ENCODE peak calls at places on chromosomes 5 and 9, in four cellular contexts. L is HepG2, O is Panc1, Z is endothelial cell of umbilical vein. N is an unnamed sample.

GRCh38 chr9:136051568-136052432 is 43.3 kb downstream of the NACC2 start:
- DNase-seq in L (peak; percentile 96), O (peak; percentile 64), Z (peak; percentile 96), N (peak; percentile 90)

GRCh38 chr5:99607124-99607523 is 678.3 kb upstream of the CHD1 start:
- DNase-seq in O (no peak), Z (no peak), L (no peak), N (no peak)

GRCh38 chr5:10329808-10330481 is 22.2 kb upstream of the CMBL start:
- DNase-seq in O (no peak), L (no peak), Z (no peak), N (no peak)

GRCh38 chr5:50749181-50749580 is 82.7 kb downstream of the PARP8 start:
- DNase-seq in Z (no peak), O (no peak), L (no peak), N (no peak)

GRCh38 chr9:136160939-136161610 is 42.4 kb upstream of the TMEM250 start:
- DNase-seq in Z (no peak), O (no peak), L (no peak), N (no peak)

GRCh38 chr5:166594552-166594951 is 1696.9 kb upstream of the WWC1 start:
- DNase-seq in O (no peak), Z (no peak), L (no peak), N (no peak)

GRCh38 chr5:72355706-72356299 is 35.6 kb downstream of the PTCD2 start:
- DNase-seq in O (no peak), Z (peak; percentile 69), L (no peak), N (no peak)

GRCh38 chr5:153619706-153620105 is 129.2 kb downstream of the GRIA1 start:
- DNase-seq in O (no peak), Z (peak; percentile 86), L (no peak), N (no peak)

GRCh38 chr9:128675382-128675781 is 13.6 kb upstream of the SET start:
- DNase-seq in L (no peak), O (no peak), Z (no peak), N (no peak)

GRCh38 chr5:133867851-133868545 is 100.4 kb downstream of the C5orf15 start:
- DNase-seq in O (no peak), L (no peak), Z (no peak), N (no peak)

GRCh38 chr9:113712053-113712452 is 164.1 kb upstream of the ZNF618 start:
- DNase-seq in L (no peak), O (no peak), Z (peak; percentile 29), N (peak; percentile 79)

GRCh38 chr9:26463841-26464240 is 428.8 kb downstream of the CAAP1 start:
- DNase-seq in L (no peak), Z (no peak), O (no peak), N (no peak)

GRCh38 chr5:168104811-168105481 is 186.5 kb upstream of the WWC1 start:
- DNase-seq in O (no peak), L (no peak), Z (no peak), N (no peak)

GRCh38 chr5:134006119-134006514 is 1.3 kb upstream of the VDAC1 start:
- DNase-seq in L (no peak), Z (no peak), O (no peak), N (no peak)

GRCh38 chr5:149157330-149157729 is 16.0 kb downstream of the ABLIM3 start:
- DNase-seq in L (no peak), Z (no peak), O (no peak), N (no peak)

GRCh38 chr5:170603578-170604565 is 100.1 kb downstream of the KCNIP1 start:
- DNase-seq in O (no peak), L (peak; percentile 46), Z (peak; percentile 34), N (peak; percentile 25)

GRCh38 chr5:152269533-152269932 is 135.5 kb downstream of the NMUR2 start:
- DNase-seq in O (no peak), L (no peak), Z (no peak), N (no peak)

GRCh38 chr5:135741040-135741439 is 93.4 kb upstream of the SLC25A48 start:
- DNase-seq in Z (no peak), L (no peak), O (no peak), N (no peak)

GRCh38 chr5:1167728-1168709 is 33.4 kb upstream of the SLC6A19 start:
- DNase-seq in Z (peak; percentile 56), O (peak; percentile 61), L (peak; percentile 65), N (peak; percentile 72)

GRCh38 chr5:135429886-135430437 is 17.2 kb downstream of the DCANP1 start:
- DNase-seq in O (no peak), Z (no peak), L (no peak), N (no peak)

GRCh38 chr9:33877727-33878489 is 60.9 kb downstream of the UBE2R2 start:
- DNase-seq in O (no peak), Z (no peak), L (no peak), N (no peak)

GRCh38 chr5:4640793-4641192 is 499.3 kb upstream of the ADAMTS16 start:
- DNase-seq in O (no peak), L (no peak), Z (no peak), N (no peak)

GRCh38 chr5:40385544-40385943 is 294.2 kb upstream of the PTGER4 start:
- DNase-seq in Z (no peak), L (no peak), O (peak; percentile 99), N (no peak)

GRCh38 chr5:43063731-43064171 is 23.6 kb upstream of the ANXA2R start:
- DNase-seq in L (no peak), O (peak; percentile 64), Z (peak; percentile 4), N (no peak)

GRCh38 chr9:95012035-95012708 is 285.7 kb downstream of the AOPEP start:
- DNase-seq in Z (no peak), O (no peak), L (no peak), N (no peak)

GRCh38 chr5:101915559-101915958 is 380.5 kb downstream of the SLCO4C1 start:
- DNase-seq in L (no peak), O (no peak), Z (no peak), N (no peak)
- H3K4me3 ChIP-seq in L (no peak overlapping the region), O (no peak overlapping the region), Z (no peak overlapping the region), N (no peak overlapping the region)

GRCh38 chr5:162324356-162324755 is 256.8 kb downstream of the GABRG2 start:
- DNase-seq in L (no peak), Z (no peak), O (no peak), N (no peak)
- TF ChIP-seq POLR2AphosphoS5 in L (no peak), Z (no peak), O (no peak), N (no peak)

GRCh38 chr9:35269919-35270318 is 108.1 kb downstream of the UNC13B start:
- DNase-seq in O (no peak), L (no peak), Z (peak; percentile 12), N (no peak)
- H3K4me1 ChIP-seq in O (no peaks in the 10 kb centered on the region), L (no peaks in the 10 kb centered on the region), Z (peaks cover 29% of the 10 kb centered on the region), N (peaks cover 17% of the 10 kb centered on the region)

GRCh38 chr5:160370713-160371034 is 248 bp upstream of the C1QTNF2 start:
- DNase-seq in Z (no peak), O (no peak), L (no peak), N (no peak)
- H3K4me3 ChIP-seq in Z (no peak overlapping the region), O (peak overlapping the region; percentile 47), L (no peak overlapping the region), N (peak overlapping the region; percentile 43)

GRCh38 chr9:120927125-120928014 is 774 bp upstream of the TRAF1 start:
- DNase-seq in O (no peak), Z (no peak), L (no peak), N (no peak)
- TF ChIP-seq POLR2AphosphoS5 in O (no peak), Z (no peak), L (no peak), N (no peak)

DNA sequence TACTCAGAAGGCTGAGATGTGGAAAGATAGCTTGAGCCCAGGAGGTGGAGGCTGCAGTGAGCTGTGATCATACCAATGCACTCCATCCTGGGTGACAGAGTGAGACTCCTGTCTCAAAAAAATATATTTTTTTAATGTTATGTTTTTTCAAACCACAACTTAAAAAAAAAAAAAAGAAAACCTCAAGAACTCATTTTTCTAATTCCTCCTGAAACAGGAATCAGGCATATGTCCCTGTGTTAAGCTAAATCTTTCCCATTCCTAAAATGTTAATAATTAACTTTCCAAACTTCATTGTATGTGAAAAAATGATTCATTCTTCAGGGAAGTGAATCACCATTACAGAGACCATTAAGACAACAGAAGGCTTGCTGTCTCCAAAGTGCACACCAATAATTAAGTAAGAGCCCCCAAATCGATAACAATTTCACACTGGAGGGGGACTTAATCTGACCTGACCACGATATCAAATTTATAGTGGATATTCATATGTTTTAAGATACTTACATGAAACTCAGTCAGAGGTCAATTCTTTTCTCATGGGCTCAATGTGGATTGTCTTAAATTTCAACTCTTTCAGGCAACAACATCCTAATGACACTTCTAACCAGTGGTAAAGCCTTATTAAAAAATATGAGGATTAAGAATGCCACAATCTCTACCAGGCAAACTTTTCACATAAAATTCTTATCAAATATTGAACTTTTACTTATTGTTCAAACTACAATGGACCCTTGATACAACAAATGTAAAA is 5.2 kb downstream of the CEMIP2 start:
- DNase-seq in Z (peak; percentile 73), O (no peak), L (peak; percentile 82), N (no peak)
- H3K4me1 ChIP-seq in Z (peaks cover 51% of the 10 kb centered on the region), O (peaks cover 29% of the 10 kb centered on the region), L (peaks cover 78% of the 10 kb centered on the region), N (peaks cover 8% of the 10 kb centered on the region)

GRCh38 chr5:139904566-139905400 is 109.2 kb downstream of the PSD2 start:
- DNase-seq in O (no peak), Z (no peak), L (no peak), N (no peak)
- H3K4me3 ChIP-seq in O (peak overlapping the region; percentile 34), Z (no peak overlapping the region), L (no peak overlapping the region), N (peak overlapping the region; percentile 36)

GRCh38 chr5:172870261-172870806 is 36.3 kb downstream of the ERGIC1 start:
- DNase-seq in O (no peak), Z (peak; percentile 97), L (no peak), N (no peak)

GRCh38 chr5:172871982-172872381 is 37.9 kb downstream of the ERGIC1 start:
- DNase-seq in Z (peak; percentile 54), L (no peak), O (no peak), N (no peak)

GRCh38 chr5:172869734-172870133 is 35.7 kb downstream of the ERGIC1 start:
- DNase-seq in L (no peak), Z (no peak), O (no peak), N (no peak)

GRCh38 chr5:172871561-172871960 is 37.5 kb downstream of the ERGIC1 start:
- DNase-seq in Z (no peak), L (no peak), O (no peak), N (no peak)

DNA sequence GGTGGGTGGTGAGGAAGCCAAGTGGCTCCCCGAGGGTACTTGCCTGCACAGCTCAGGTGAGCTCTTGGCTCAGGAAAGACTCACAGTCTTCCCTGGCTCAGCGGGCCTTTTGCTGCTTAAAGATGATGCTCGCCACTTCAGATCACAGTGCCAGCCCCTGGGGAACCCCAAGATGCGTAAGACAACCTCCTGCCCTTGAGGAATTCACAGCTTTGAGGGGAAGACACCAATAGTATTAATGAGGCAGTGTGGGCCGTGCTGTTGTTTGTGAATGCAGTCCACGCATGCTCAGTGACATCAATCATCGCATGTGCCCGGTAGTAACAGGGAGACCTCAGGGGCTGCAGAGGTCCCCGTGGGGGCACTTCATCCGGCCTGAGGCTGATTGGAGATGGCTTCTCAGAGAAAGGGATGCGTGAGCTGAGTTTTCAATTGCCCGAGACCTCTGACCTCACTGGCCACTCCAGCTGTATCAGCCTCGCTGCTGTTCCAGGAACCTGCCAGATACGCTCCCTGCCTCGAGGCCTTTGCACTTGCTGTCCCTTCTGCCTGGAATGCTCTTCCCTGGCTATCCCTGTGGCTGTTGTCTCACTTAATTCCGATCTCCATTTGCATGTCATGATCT is 36.9 kb downstream of the ERGIC1 start:
- DNase-seq in Z (peak; percentile 61), L (no peak), O (no peak), N (no peak)
- TF ChIP-seq POLR2AphosphoS5 in Z (no peak), L (no peak), O (no peak), N (no peak)

DNA sequence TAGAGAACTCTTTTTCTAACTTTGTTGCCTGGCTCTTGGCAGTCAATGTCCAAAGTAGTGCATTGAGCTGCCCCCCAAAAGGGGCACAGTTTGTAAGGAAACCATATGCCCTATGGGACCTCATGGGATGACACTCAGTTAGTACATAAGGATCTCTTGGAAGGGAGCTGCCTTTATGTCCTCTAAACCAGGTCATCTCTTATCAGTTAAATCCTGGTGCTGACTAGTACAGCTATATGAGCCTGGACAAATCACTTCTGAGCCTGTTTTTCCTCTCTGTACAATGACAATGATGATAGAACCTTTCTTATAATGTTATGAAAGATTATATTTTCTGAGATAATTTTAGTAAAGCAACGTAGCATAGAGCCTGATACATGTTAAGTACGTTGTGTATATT is 44.1 kb downstream of the PIK3R1 start:
- DNase-seq in O (no peak), Z (no peak), L (no peak), N (no peak)
- H3K4me1 ChIP-seq in O (peaks cover 3% of the 10 kb centered on the region), Z (peaks cover 5% of the 10 kb centered on the region), L (peaks cover 29% of the 10 kb centered on the region), N (peaks cover 7% of the 10 kb centered on the region)